ENCODE peak calls at places on chromosomes 2 and 18, in four cellular contexts. A, Q, W and K are unnamed samples.

GRCh38 chr2:68853035-68853434 is 18.2 kb downstream of the BMP10 start:
- DNase-seq in A (no peak), W (no peak), Q (no peak), K (peak)

GRCh38 chr2:165238295-165238694 is 919 bp upstream of the SCN2A start:
- DNase-seq in A (no peak), Q (no peak), W (peak), K (peak)

GRCh38 chr2:714005-714741 is 37.0 kb upstream of the TMEM18 start:
- DNase-seq in W (peak), A (peak), Q (no peak), K (peak)

GRCh38 chr2:61196671-61197070 is 34.7 kb downstream of the C2orf74 start:
- DNase-seq in W (no peak), A (no peak), Q (no peak), K (peak)

GRCh38 chr18:63067939-63068338 is 251.6 kb downstream of the BCL2 start:
- DNase-seq in W (no peak), A (no peak), Q (no peak), K (no peak)

GRCh38 chr2:130372833-130373807 is 17.3 kb downstream of the PTPN18 start:
- DNase-seq in Q (no peak), A (no peak), W (no peak), K (no peak)

GRCh38 chr2:199433204-199433832 is 24.4 kb downstream of the SATB2 start:
- DNase-seq in A (no peak), Q (no peak), W (peak), K (no peak)

GRCh38 chr2:207704031-207704430 is 7.4 kb upstream of the CCNYL1 start:
- DNase-seq in Q (no peak), W (no peak), A (no peak), K (peak)